ENCODE peak calls at places on chromosomes 6 and 20, in eight cellular contexts. H, W, Z, E, X, V, N and L are unnamed samples.
A peak's percentile ranks its signal among the peaks of the same experiment; 100 is the strongest.

GRCh38 chr6:128963561-128963960 is 80.6 kb downstream of the LAMA2 start:
- DNase-seq in H (no peak), W (no peak), Z (no peak), E (no peak), X (no peak), V (no peak), N (peak; percentile 60), L (no peak)

GRCh38 chr6:46135176-46135575 is 5.4 kb downstream of the ENPP4 start:
- DNase-seq in H (no peak), W (no peak), Z (no peak), E (no peak), X (no peak), V (no peak), N (no peak), L (no peak)

GRCh38 chr6:85660181-85660611 is 17.5 kb upstream of the SYNCRIP start:
- DNase-seq in H (no peak), W (no peak), Z (peak; percentile 81), E (no peak), X (no peak), V (no peak), N (peak; percentile 97), L (no peak)

GRCh38 chr6:39391182-39391581 is 68.7 kb upstream of the KCNK16 start:
- DNase-seq in H (no peak), W (no peak), Z (no peak), E (no peak), X (no peak), V (no peak), N (no peak), L (no peak)

GRCh38 chr6:30836431-30836866 is 47.9 kb upstream of the DDR1 start:
- DNase-seq in H (no peak), W (no peak), Z (peak; percentile 74), E (no peak), X (no peak), V (no peak), N (peak; percentile 29), L (no peak)

GRCh38 chr6:147660334-147661311 is 152.1 kb downstream of the SAMD5 start:
- DNase-seq in H (no peak), W (no peak), Z (no peak), E (no peak), X (no peak), V (no peak), N (no peak), L (no peak)

GRCh38 chr20:32040142-32040953 is 11.7 kb upstream of the HCK start:
- DNase-seq in H (no peak), W (no peak), Z (no peak), E (peak; percentile 66), X (peak; percentile 93), V (no peak), N (no peak), L (no peak)

GRCh38 chr6:9523462-9523861 is 891.4 kb downstream of the TFAP2A start:
- DNase-seq in H (no peak), W (no peak), Z (peak; percentile 78), E (no peak), X (no peak), V (no peak), N (peak; percentile 89), L (no peak)

GRCh38 chr6:169341706-169342105 is 88.1 kb upstream of the THBS2 start:
- DNase-seq in H (no peak), W (no peak), Z (no peak), E (no peak), X (no peak), V (no peak), N (no peak), L (no peak)

GRCh38 chr20:40983898-40984297 is 44.7 kb upstream of the TOP1 start:
- DNase-seq in H (no peak), W (no peak), Z (no peak), E (no peak), X (no peak), V (no peak), N (no peak), L (no peak)

GRCh38 chr6:140001851-140002301 is 627.4 kb upstream of the CITED2 start:
- DNase-seq in H (no peak), W (no peak), Z (no peak), E (no peak), X (no peak), V (no peak), N (peak; percentile 38), L (no peak)

GRCh38 chr6:71602385-71602949 is 283.9 kb upstream of the RIMS1 start:
- DNase-seq in H (no peak), W (no peak), Z (peak; percentile 30), E (no peak), X (no peak), V (no peak), N (peak; percentile 65), L (no peak)

GRCh38 chr6:52536424-52536916 is 40.4 kb downstream of the TRAM2 start:
- DNase-seq in H (no peak), W (no peak), Z (no peak), E (no peak), X (no peak), V (no peak), N (no peak), L (no peak)

GRCh38 chr6:158934157-158934556 is 65.8 kb downstream of the RSPH3 start:
- DNase-seq in H (no peak), W (no peak), Z (no peak), E (no peak), X (no peak), V (no peak), N (no peak), L (no peak)

GRCh38 chr6:139515511-139515910 is 141.1 kb upstream of the CITED2 start:
- DNase-seq in H (no peak), W (no peak), Z (no peak), E (no peak), X (no peak), V (no peak), N (no peak), L (peak; percentile 74)

GRCh38 chr6:127347188-127347587 is 3.8 kb upstream of the ECHDC1 start:
- DNase-seq in H (no peak), W (no peak), Z (no peak), E (no peak), X (peak; percentile 89), V (no peak), N (no peak), L (no peak)

GRCh38 chr6:52399511-52400315 is 20.4 kb upstream of the EFHC1 start:
- DNase-seq in H (no peak), W (peak; percentile 24), Z (no peak), E (peak; percentile 89), X (peak; percentile 62), V (no peak), N (peak; percentile 49), L (peak; percentile 78)

GRCh38 chr6:43076093-43076927 is at the start of gene PTK7:
- DNase-seq in H (peak; percentile 90), W (peak; percentile 82), Z (no peak), E (no peak), X (no peak), V (peak; percentile 89), N (no peak), L (peak; percentile 96)

GRCh38 chr6:41504526-41505021 is 41.6 kb upstream of the FOXP4 start:
- DNase-seq in H (no peak), W (no peak), Z (no peak), E (no peak), X (no peak), V (no peak), N (no peak), L (peak; percentile 43)

GRCh38 chr20:23889775-23890187 is 10.2 kb upstream of the CST5 start:
- DNase-seq in H (no peak), W (peak; percentile 60), Z (peak; percentile 15), E (peak; percentile 57), X (peak; percentile 30), V (no peak), N (peak; percentile 47), L (peak; percentile 65)

GRCh38 chr6:100449239-100449691 is 15.5 kb downstream of the SIM1 start:
- DNase-seq in H (peak; percentile 79), W (no peak), Z (no peak), E (no peak), X (no peak), V (no peak), N (no peak), L (peak; percentile 17)

GRCh38 chr6:21201181-21201580 is 392.4 kb upstream of the SOX4 start:
- DNase-seq in H (no peak), W (no peak), Z (no peak), E (no peak), X (no peak), V (no peak), N (no peak), L (no peak)

GRCh38 chr6:38262041-38262440 is 377.7 kb downstream of the BTBD9 start:
- DNase-seq in H (no peak), W (no peak), Z (peak; percentile 74), E (peak; percentile 80), X (no peak), V (no peak), N (peak; percentile 88), L (peak; percentile 93)

GRCh38 chr6:168189679-168190405 is 110.8 kb upstream of the FRMD1 start:
- DNase-seq in H (peak; percentile 60), W (no peak), Z (no peak), E (no peak), X (no peak), V (peak; percentile 62), N (no peak), L (no peak)

GRCh38 chr6:128131566-128131965 is 230.7 kb upstream of the THEMIS start:
- DNase-seq in H (no peak), W (no peak), Z (no peak), E (no peak), X (no peak), V (no peak), N (peak; percentile 36), L (no peak)

GRCh38 chr20:61925555-61926252 is 140.0 kb downstream of the TAF4 start:
- DNase-seq in H (peak; percentile 51), W (no peak), Z (peak; percentile 13), E (no peak), X (no peak), V (no peak), N (no peak), L (no peak)

GRCh38 chr6:110520188-110520956 is 44.0 kb upstream of the SLC22A16 start:
- DNase-seq in H (no peak), W (no peak), Z (no peak), E (no peak), X (no peak), V (no peak), N (no peak), L (no peak)

GRCh38 chr6:3523966-3524365 is 67.1 kb upstream of the SLC22A23 start:
- DNase-seq in H (no peak), W (no peak), Z (no peak), E (no peak), X (no peak), V (no peak), N (no peak), L (no peak)

GRCh38 chr6:148619891-148620290 is 126.9 kb upstream of the UST start:
- DNase-seq in H (no peak), W (no peak), Z (no peak), E (no peak), X (no peak), V (no peak), N (no peak), L (no peak)